ENCODE peak calls at places on chromosomes 3 and 15, in four cellular contexts. H is COR-L47; E is endothelial cell; I is stimulated activated CD8-positive, alpha-beta memory T cell treated with anti-CD3 and anti-CD28 coated beads, Interleukin-7, amount 100 ng/mL, for 4 hours. Q is an unnamed sample.
A peak's percentile ranks its signal among the peaks of the same experiment; 100 is the strongest.

GRCh38 chr3:5149306-5149880 is 27.3 kb downstream of the ARL8B start:
- DNase-seq in H (no peak), E (no peak), I (no peak), Q (no peak)

GRCh38 chr3:6825527-6825926 is 35.4 kb upstream of the GRM7 start:
- DNase-seq in H (peak; percentile 2), E (no peak), I (no peak), Q (no peak)

GRCh38 chr3:197811343-197811742 is 20.3 kb downstream of the LRCH3 start:
- DNase-seq in H (no peak), E (no peak), I (no peak), Q (no peak)

GRCh38 chr3:29557825-29558224 is 277.0 kb downstream of the RBMS3 start:
- DNase-seq in H (no peak), E (no peak), I (no peak), Q (no peak)

GRCh38 chr3:166190360-166190759 is 353.1 kb upstream of the BCHE start:
- DNase-seq in H (peak; percentile 10), E (no peak), I (no peak), Q (no peak)

GRCh38 chr15:68447209-68447608 is 15.2 kb upstream of the ITGA11 start:
- DNase-seq in H (no peak), E (no peak), I (no peak), Q (no peak)

GRCh38 chr3:87077354-87077753 is 86.4 kb upstream of the VGLL3 start:
- DNase-seq in H (no peak), E (no peak), I (no peak), Q (no peak)

GRCh38 chr15:59396660-59397059 is 24.0 kb upstream of the MYO1E start:
- DNase-seq in H (no peak), E (no peak), I (no peak), Q (no peak)

GRCh38 chr3:162072656-162073055 is 576.0 kb downstream of the OTOL1 start:
- DNase-seq in H (peak; percentile 3), E (no peak), I (no peak), Q (no peak)

GRCh38 chr3:160677459-160677901 is 520 bp downstream of the ARL14 start:
- DNase-seq in H (no peak), E (no peak), I (no peak), Q (no peak)

GRCh38 chr3:45670995-45671394 is 18.2 kb upstream of the SACM1L start:
- DNase-seq in H (no peak), E (no peak), I (no peak), Q (no peak)

GRCh38 chr3:52636673-52637072 is 49.0 kb downstream of the PBRM1 start:
- DNase-seq in H (no peak), E (no peak), I (no peak), Q (no peak)

GRCh38 chr3:168996622-168997021 is 666.9 kb downstream of the MECOM start:
- DNase-seq in H (no peak), E (no peak), I (no peak), Q (no peak)

GRCh38 chr3:43273429-43273828 is 12.9 kb upstream of the SNRK start:
- DNase-seq in H (no peak), E (no peak), I (no peak), Q (no peak)

GRCh38 chr3:153980252-153980590 is 141.0 kb upstream of the ARHGEF26 start:
- DNase-seq in H (no peak), E (no peak), I (no peak), Q (no peak)

GRCh38 chr3:186452517-186452916 is 90.5 kb upstream of the DGKG start:
- DNase-seq in H (no peak), E (no peak), I (no peak), Q (no peak)

GRCh38 chr15:91942676-91943417 is 89.3 kb downstream of the SLCO3A1 start:
- DNase-seq in H (peak; percentile 34), E (no peak), I (no peak), Q (peak; percentile 81)

GRCh38 chr3:157581331-157581730 is 78.1 kb upstream of the VEPH1 start:
- DNase-seq in H (no peak), E (no peak), I (no peak), Q (no peak)

GRCh38 chr15:59170295-59170881 is 36.3 kb upstream of the LDHAL6B start:
- DNase-seq in H (peak; percentile 80), E (peak; percentile 19), I (no peak), Q (no peak)

GRCh38 chr3:184315506-184315867 is 1.1 kb downstream of the EIF4G1 start:
- DNase-seq in H (no peak), E (no peak), I (no peak), Q (no peak)

GRCh38 chr3:10483364-10483675 is 22.1 kb downstream of the ATP2B2 start:
- DNase-seq in H (no peak), E (no peak), I (no peak), Q (no peak)

GRCh38 chr3:69944931-69945493 is 54.5 kb upstream of the SAMMSON start:
- DNase-seq in H (no peak), E (no peak), I (no peak), Q (no peak)

GRCh38 chr3:154060606-154061380 is 60.4 kb upstream of the ARHGEF26 start:
- DNase-seq in H (no peak), E (no peak), I (no peak), Q (no peak)

Q was measured in SIG-M5.